ENCODE peak calls at places on chromosomes 5 and 9, in ten cellular contexts. R is right lobe of liver, A is sigmoid colon, B is transverse colon, O is adrenal gland, Q is breast epithelium, V is A549, Y is HCT116, X is NB4, C is testis. D is an unnamed sample.

GRCh38 chr5:138438003-138438723 is 694 bp upstream of the REEP2 start:
- DNase-seq in R (no peak), A (no peak), B (no peak), O (no peak), Q (no peak), V (no peak), Y (no peak), X (no peak), C (no peak), D (no peak)

GRCh38 chr9:86126998-86127972 is 27.9 kb upstream of the GOLM1 start:
- DNase-seq in R (peak; percentile 81), A (no peak), B (peak; percentile 80), O (peak; percentile 95), Q (peak; percentile 85), V (peak; percentile 98), Y (peak; percentile 96), X (peak; percentile 7), C (peak; percentile 15), D (peak; percentile 85)

GRCh38 chr9:129990269-129991005 is 52.6 kb downstream of the FNBP1 start:
- DNase-seq in R (no peak), A (no peak), B (peak; percentile 37), O (no peak), Q (no peak), V (no peak), Y (no peak), X (peak; percentile 48), C (peak; percentile 4), D (no peak)

GRCh38 chr5:171494452-171495121 is 75.1 kb downstream of the FGF18 start:
- DNase-seq in R (no peak), A (peak; percentile 82), B (no peak), O (peak; percentile 71), Q (no peak), V (peak; percentile 44), Y (peak; percentile 52), X (peak; percentile 37), C (peak; percentile 80), D (peak; percentile 54)

GRCh38 chr9:79201641-79202040 is 370.1 kb upstream of the TLE4 start:
- DNase-seq in R (no peak), A (no peak), B (no peak), O (no peak), Q (no peak), V (no peak), Y (no peak), X (no peak), C (no peak), D (no peak)

GRCh38 chr5:139854029-139854605 is 58.5 kb downstream of the PSD2 start:
- DNase-seq in R (no peak), A (peak; percentile 36), B (no peak), O (no peak), Q (no peak), V (no peak), Y (no peak), X (no peak), C (no peak), D (no peak)

GRCh38 chr9:6096821-6097220 is 81.4 kb upstream of the RANBP6 start:
- DNase-seq in R (no peak), A (no peak), B (no peak), O (no peak), Q (no peak), V (no peak), Y (no peak), X (no peak), C (no peak), D (no peak)

GRCh38 chr9:135701067-135701967 is 668 bp upstream of the KCNT1 start:
- DNase-seq in R (no peak), A (no peak), B (no peak), O (no peak), Q (no peak), V (no peak), Y (no peak), X (peak; percentile 26), C (no peak), D (no peak)

GRCh38 chr5:144122641-144123040 is 47.8 kb downstream of the YIPF5 start:
- DNase-seq in R (no peak), A (no peak), B (no peak), O (no peak), Q (no peak), V (no peak), Y (no peak), X (no peak), C (no peak), D (no peak)

GRCh38 chr5:95961617-95962474 is at the start of gene ELL2:
- DNase-seq in R (peak; percentile 99), A (peak; percentile 99), B (peak; percentile 100), O (peak; percentile 99), Q (peak; percentile 98), V (peak; percentile 96), Y (peak; percentile 100), X (peak; percentile 98), C (peak; percentile 99), D (peak; percentile 98)

GRCh38 chr5:95962785-95963184 is 1.1 kb upstream of the ELL2 start:
- DNase-seq in R (peak; percentile 28), A (no peak), B (no peak), O (no peak), Q (no peak), V (no peak), Y (no peak), X (no peak), C (no peak), D (no peak)

GRCh38 chr5:95960802-95961616 is 642 bp downstream of the ELL2 start:
- DNase-seq in R (peak; percentile 83), A (peak; percentile 89), B (peak; percentile 88), O (peak; percentile 82), Q (peak; percentile 82), V (peak; percentile 66), Y (no peak), X (peak; percentile 87), C (peak; percentile 55), D (peak; percentile 90)

GRCh38 chr5:95963650-95964410 is 2.2 kb upstream of the ELL2 start:
- DNase-seq in R (no peak), A (no peak), B (no peak), O (no peak), Q (no peak), V (no peak), Y (no peak), X (no peak), C (no peak), D (no peak)

GRCh38 chr5:95962475-95962773 is 773 bp upstream of the ELL2 start:
- DNase-seq in R (no peak), A (no peak), B (no peak), O (no peak), Q (no peak), V (no peak), Y (no peak), X (no peak), C (no peak), D (no peak)
- TF ChIP-seq POLR2A in R (no peak), A (no peak), B (no peak), O (no peak), Q (no peak), V (no peak), Y (no peak), X (no peak), C (no peak), D (no peak)

GRCh38 chr9:123679330-123679987 is 250.5 kb downstream of the DENND1A start:
- DNase-seq in R (no peak), A (no peak), B (peak; percentile 59), O (no peak), Q (no peak), V (no peak), Y (no peak), X (no peak), C (no peak), D (peak; percentile 77)
- TF ChIP-seq POLR2A in R (no peak), A (no peak), B (no peak), O (no peak), Q (no peak), V (no peak), Y (no peak), X (no peak), C (no peak), D (no peak)

GRCh38 chr9:112334319-112334828 is 955 bp upstream of the PTBP3 start:
- DNase-seq in R (peak; percentile 32), A (no peak), B (peak; percentile 20), O (no peak), Q (no peak), V (no peak), Y (no peak), X (peak; percentile 50), C (peak; percentile 59), D (no peak)

GRCh38 chr9:112332272-112332671 is 1.1 kb downstream of the PTBP3 start:
- DNase-seq in R (no peak), A (no peak), B (no peak), O (no peak), Q (no peak), V (no peak), Y (no peak), X (no peak), C (no peak), D (no peak)

GRCh38 chr9:112332977-112333638 is at the start of gene PTBP3:
- DNase-seq in R (peak; percentile 88), A (peak; percentile 89), B (peak; percentile 88), O (peak; percentile 75), Q (peak; percentile 81), V (peak; percentile 55), Y (no peak), X (peak; percentile 86), C (peak; percentile 82), D (peak; percentile 74)

GRCh38 chr9:112332674-112332976 is 794 bp downstream of the PTBP3 start:
- DNase-seq in R (no peak), A (no peak), B (no peak), O (no peak), Q (no peak), V (no peak), Y (no peak), X (no peak), C (no peak), D (no peak)

GRCh38 chr9:112333639-112334318 is 360 bp upstream of the PTBP3 start:
- DNase-seq in R (peak; percentile 98), A (peak; percentile 97), B (peak; percentile 96), O (peak; percentile 94), Q (peak; percentile 92), V (peak; percentile 90), Y (peak; percentile 87), X (peak; percentile 96), C (peak; percentile 95), D (peak; percentile 90)
- TF ChIP-seq POLR2A in R (peak; percentile 44), A (no peak), B (peak; percentile 47), O (no peak), Q (no peak), V (peak; percentile 56), Y (no peak), X (no peak), C (no peak), D (peak; percentile 37)

GRCh38 chr9:70052768-70053167 is 9.1 kb downstream of the MAMDC2 start:
- DNase-seq in R (no peak), A (no peak), B (no peak), O (no peak), Q (no peak), V (no peak), Y (no peak), X (no peak), C (no peak), D (no peak)

GRCh38 chr9:70046274-70047070 is 2.8 kb downstream of the MAMDC2 start:
- DNase-seq in R (no peak), A (peak; percentile 79), B (no peak), O (no peak), Q (no peak), V (no peak), Y (no peak), X (no peak), C (no peak), D (no peak)

GRCh38 chr9:70053864-70054263 is 10.2 kb downstream of the MAMDC2 start:
- DNase-seq in R (no peak), A (peak; percentile 66), B (no peak), O (peak; percentile 32), Q (no peak), V (no peak), Y (peak; percentile 31), X (no peak), C (no peak), D (no peak)

GRCh38 chr9:70049236-70049635 is 5.6 kb downstream of the MAMDC2 start:
- DNase-seq in R (no peak), A (peak; percentile 94), B (peak; percentile 57), O (peak; percentile 69), Q (no peak), V (no peak), Y (no peak), X (no peak), C (peak; percentile 90), D (no peak)

GRCh38 chr9:70049672-70050271 is 6.1 kb downstream of the MAMDC2 start:
- DNase-seq in R (no peak), A (peak; percentile 98), B (peak; percentile 71), O (peak; percentile 58), Q (no peak), V (no peak), Y (no peak), X (no peak), C (peak; percentile 96), D (no peak)
- TF ChIP-seq POLR2A in R (no peak), A (no peak), B (peak; percentile 27), O (no peak), Q (no peak), V (no peak), Y (no peak), X (no peak), C (no peak), D (no peak)

D was measured in Peyer's patch.